ENCODE peak calls at places on chromosomes 11 and 22, in eight cellular contexts. E, Q, H, T, O, A, C and Y are unnamed samples.

GRCh38 chr11:65389294-65389980 is 3.0 kb downstream of the FRMD8 start:
- DNase-seq in E (no peak), Q (no peak), H (no peak), T (no peak), O (no peak), A (no peak), C (no peak), Y (no peak)

GRCh38 chr11:32100495-32100894 is 9.6 kb downstream of the RCN1 start:
- DNase-seq in E (no peak), Q (no peak), H (no peak), T (no peak), O (no peak), A (no peak), C (no peak), Y (no peak)

GRCh38 chr11:68373189-68373809 is 60.9 kb downstream of the LRP5 start:
- DNase-seq in E (peak; percentile 43), Q (peak; percentile 57), H (no peak), T (no peak), O (no peak), A (no peak), C (no peak), Y (no peak)

GRCh38 chr11:253886-254270 is 17.1 kb downstream of the PSMD13 start:
- DNase-seq in E (no peak), Q (no peak), H (no peak), T (no peak), O (no peak), A (no peak), C (no peak), Y (no peak)

GRCh38 chr22:49664371-49664881 is 163.2 kb downstream of the BRD1 start:
- DNase-seq in E (peak; percentile 13), Q (no peak), H (no peak), T (no peak), O (no peak), A (no peak), C (no peak), Y (no peak)

GRCh38 chr11:61545341-61545740 is 35.5 kb downstream of the SYT7 start:
- DNase-seq in E (no peak), Q (no peak), H (no peak), T (no peak), O (no peak), A (no peak), C (no peak), Y (no peak)

GRCh38 chr11:110989734-110990133 is 255.8 kb upstream of the POU2AF2 start:
- DNase-seq in E (no peak), Q (no peak), H (no peak), T (peak; percentile 68), O (no peak), A (no peak), C (no peak), Y (no peak)

GRCh38 chr11:74533421-74533820 is 39.9 kb upstream of the LIPT2 start:
- DNase-seq in E (no peak), Q (no peak), H (no peak), T (no peak), O (no peak), A (no peak), C (no peak), Y (no peak)

GRCh38 chr11:67272327-67273259 is 6.3 kb downstream of the GRK2 start:
- DNase-seq in E (no peak), Q (no peak), H (no peak), T (no peak), O (no peak), A (no peak), C (no peak), Y (no peak)

GRCh38 chr11:36233226-36233625 is 56.0 kb downstream of the COMMD9 start:
- DNase-seq in E (peak; percentile 79), Q (no peak), H (no peak), T (no peak), O (no peak), A (no peak), C (no peak), Y (no peak)

GRCh38 chr11:128632151-128632791 is 44.9 kb upstream of the ETS1 start:
- DNase-seq in E (peak; percentile 74), Q (no peak), H (no peak), T (peak; percentile 34), O (peak; percentile 61), A (peak; percentile 29), C (peak; percentile 7), Y (no peak)

GRCh38 chr11:120128392-120129172 is 9.3 kb downstream of the TRIM29 start:
- DNase-seq in E (peak; percentile 42), Q (peak; percentile 7), H (no peak), T (no peak), O (no peak), A (no peak), C (no peak), Y (no peak)

GRCh38 chr11:67279589-67280340 is 9.3 kb upstream of the ANKRD13D start:
- DNase-seq in E (no peak), Q (no peak), H (no peak), T (no peak), O (no peak), A (no peak), C (no peak), Y (no peak)

GRCh38 chr11:67674442-67674871 is at the start of gene ALDH3B2:
- DNase-seq in E (no peak), Q (no peak), H (no peak), T (no peak), O (no peak), A (no peak), C (no peak), Y (no peak)

GRCh38 chr11:10752061-10752460 is 1.0 kb downstream of the CTR9 start:
- DNase-seq in E (no peak), Q (no peak), H (no peak), T (no peak), O (no peak), A (no peak), C (no peak), Y (no peak)

GRCh38 chr11:134333312-134333711 is 1.5 kb downstream of the GLB1L2 start:
- DNase-seq in E (no peak), Q (no peak), H (no peak), T (no peak), O (no peak), A (no peak), C (no peak), Y (no peak)

GRCh38 chr22:50733521-50734342 is 4.3 kb upstream of the ACR start:
- DNase-seq in E (peak; percentile 32), Q (peak; percentile 16), H (no peak), T (no peak), O (peak; percentile 9), A (no peak), C (no peak), Y (no peak)

GRCh38 chr11:21037836-21038235 is 368.4 kb downstream of the NELL1 start:
- DNase-seq in E (no peak), Q (no peak), H (no peak), T (no peak), O (no peak), A (no peak), C (no peak), Y (no peak)

GRCh38 chr11:13487661-13488030 is 8.2 kb downstream of the PTH start:
- DNase-seq in E (no peak), Q (no peak), H (no peak), T (peak; percentile 46), O (no peak), A (no peak), C (no peak), Y (no peak)

GRCh38 chr11:63997104-63997700 is 11.0 kb downstream of the OTUB1 start:
- DNase-seq in E (no peak), Q (no peak), H (no peak), T (no peak), O (no peak), A (no peak), C (no peak), Y (no peak)

GRCh38 chr11:1691027-1691877 is 5.7 kb upstream of the KRTAP5-6 start:
- DNase-seq in E (no peak), Q (no peak), H (no peak), T (no peak), O (no peak), A (no peak), C (no peak), Y (no peak)

GRCh38 chr11:20155683-20156279 is 4.5 kb downstream of the DBX1 start:
- DNase-seq in E (no peak), Q (no peak), H (no peak), T (no peak), O (no peak), A (no peak), C (no peak), Y (no peak)

GRCh38 chr22:40511604-40512003 is 124.9 kb downstream of the MRTFA start:
- DNase-seq in E (no peak), Q (no peak), H (no peak), T (no peak), O (no peak), A (no peak), C (no peak), Y (no peak)

GRCh38 chr22:30328466-30329049 is 1.8 kb upstream of the TBC1D10A start:
- DNase-seq in E (peak; percentile 51), Q (no peak), H (no peak), T (no peak), O (no peak), A (no peak), C (no peak), Y (no peak)

GRCh38 chr11:107271425-107271824 is 186.2 kb downstream of the CWF19L2 start:
- DNase-seq in E (no peak), Q (no peak), H (no peak), T (no peak), O (no peak), A (no peak), C (no peak), Y (no peak)

GRCh38 chr11:36075053-36075452 is 131.2 kb downstream of the LDLRAD3 start:
- DNase-seq in E (peak; percentile 71), Q (no peak), H (no peak), T (no peak), O (no peak), A (no peak), C (no peak), Y (no peak)

GRCh38 chr11:15149050-15149449 is 34.3 kb downstream of the INSC start:
- DNase-seq in E (no peak), Q (no peak), H (no peak), T (no peak), O (no peak), A (no peak), C (no peak), Y (no peak)

GRCh38 chr11:27390959-27391326 is 27.9 kb upstream of the CCDC34 start:
- DNase-seq in E (peak; percentile 79), Q (no peak), H (no peak), T (no peak), O (no peak), A (no peak), C (no peak), Y (no peak)

GRCh38 chr11:118145285-118146227 is 7.1 kb downstream of the SCN4B start:
- DNase-seq in E (peak; percentile 88), Q (peak; percentile 87), H (peak; percentile 59), T (peak; percentile 59), O (peak; percentile 89), A (peak; percentile 73), C (peak; percentile 55), Y (peak; percentile 90)

GRCh38 chr22:29949872-29950271 is 66.9 kb downstream of the MTMR3 start:
- DNase-seq in E (no peak), Q (no peak), H (no peak), T (no peak), O (no peak), A (no peak), C (no peak), Y (no peak)

GRCh38 chr11:777288-778255 is at the start of gene GATD1:
- DNase-seq in E (peak; percentile 97), Q (peak; percentile 93), H (peak; percentile 72), T (peak; percentile 58), O (peak; percentile 97), A (peak; percentile 87), C (peak; percentile 64), Y (peak; percentile 93)

GRCh38 chr11:69251639-69252493 is 42.1 kb upstream of the MYEOV start:
- DNase-seq in E (peak; percentile 31), Q (no peak), H (no peak), T (no peak), O (no peak), A (no peak), C (no peak), Y (no peak)

GRCh38 chr11:101034076-101034475 is 95.5 kb downstream of the PGR start:
- DNase-seq in E (peak; percentile 23), Q (peak; percentile 70), H (no peak), T (no peak), O (no peak), A (no peak), C (no peak), Y (no peak)

GRCh38 chr22:33819743-33820142 is 100.5 kb downstream of the LARGE1 start:
- DNase-seq in E (no peak), Q (no peak), H (no peak), T (no peak), O (no peak), A (no peak), C (no peak), Y (no peak)